ENCODE peak calls at places on chromosomes 3 and 15, in eight cellular contexts. X, Z, L, G, P, W, V and O are unnamed samples.

GRCh38 chr3:178967184-178967532 is 104.5 kb downstream of the ZMAT3 start:
- DNase-seq in V (no peak), G (no peak), Z (no peak), X (no peak), W (no peak), P (no peak), L (peak; percentile 75), O (no peak)

GRCh38 chr15:43218908-43219706 is 1.7 kb downstream of the EPB42 start:
- DNase-seq in Z (peak; percentile 13), P (peak; percentile 9), W (no peak), V (peak; percentile 16), X (no peak), G (peak; percentile 21), L (peak; percentile 6), O (no peak)

GRCh38 chr15:56733131-56734012 is at the start of gene ZNF280D:
- DNase-seq in X (peak; percentile 92), G (peak; percentile 95), V (peak; percentile 95), Z (peak; percentile 73), W (peak; percentile 95), P (peak; percentile 59), L (peak; percentile 73), O (peak; percentile 54)

GRCh38 chr3:189363856-189364255 is 192.1 kb downstream of the TPRG1 start:
- DNase-seq in V (peak; percentile 75), G (peak; percentile 70), L (no peak), Z (no peak), P (no peak), X (peak; percentile 49), W (no peak), O (no peak)

GRCh38 chr15:70095387-70096214 is 2.1 kb downstream of the TLE3 start:
- DNase-seq in L (peak; percentile 83), X (no peak), Z (peak; percentile 17), V (no peak), G (peak; percentile 73), P (no peak), W (peak; percentile 72), O (no peak)

GRCh38 chr15:85760531-85761371 is 34.0 kb downstream of the KLHL25 start:
- DNase-seq in Z (no peak), W (no peak), V (no peak), X (peak; percentile 46), L (no peak), P (no peak), G (no peak), O (no peak)

GRCh38 chr3:182370949-182371348 is 422.4 kb upstream of the ATP11B start:
- DNase-seq in Z (peak; percentile 81), W (no peak), P (no peak), G (no peak), V (no peak), X (no peak), L (no peak), O (no peak)

GRCh38 chr15:40241305-40242215 is 2.7 kb downstream of the PAK6 start:
- DNase-seq in W (peak; percentile 56), X (no peak), G (no peak), V (no peak), Z (no peak), L (no peak), P (no peak), O (no peak)

GRCh38 chr3:194877311-194878119 is 191.8 kb downstream of the FAM43A start:
- DNase-seq in G (no peak), P (no peak), X (no peak), W (no peak), L (no peak), Z (no peak), V (peak; percentile 39), O (peak; percentile 31)

GRCh38 chr3:99366663-99367429 is 271.5 kb upstream of the COL8A1 start:
- DNase-seq in Z (peak; percentile 34), L (no peak), V (no peak), W (no peak), X (no peak), P (no peak), G (no peak), O (no peak)

GRCh38 chr3:129045675-129046036 is 14.9 kb upstream of the GP9 start:
- DNase-seq in X (no peak), Z (no peak), L (no peak), V (no peak), G (no peak), W (peak; percentile 65), P (no peak), O (no peak)

GRCh38 chr15:74326759-74327158 is 40.7 kb downstream of the CYP11A1 start:
- DNase-seq in G (no peak), W (no peak), P (no peak), Z (no peak), X (peak; percentile 94), V (peak; percentile 27), L (no peak), O (no peak)

GRCh38 chr3:167032267-167032876 is 347.7 kb downstream of the ZBBX start:
- DNase-seq in L (peak; percentile 26), P (no peak), X (no peak), G (no peak), Z (peak; percentile 83), V (peak; percentile 53), W (no peak), O (no peak)

GRCh38 chr3:39398700-39399099 is 7.8 kb upstream of the RPSA start:
- DNase-seq in W (peak; percentile 17), V (no peak), G (no peak), X (no peak), Z (no peak), L (no peak), P (no peak), O (no peak)
- TF ChIP-seq CTCF in W (no peak), V (no peak), G (no peak), X (no peak), Z (peak; percentile 13), L (no peak), P (no peak), O (no peak)

GRCh38 chr3:186538779-186539178 is 5.4 kb downstream of the CRYGS start:
- DNase-seq in X (no peak), V (no peak), Z (no peak), W (no peak), G (no peak), L (no peak), P (no peak), O (no peak)
- TF ChIP-seq CTCF in X (no peak), V (no peak), Z (no peak), W (no peak), G (no peak), L (no peak), P (no peak), O (no peak)

DNA sequence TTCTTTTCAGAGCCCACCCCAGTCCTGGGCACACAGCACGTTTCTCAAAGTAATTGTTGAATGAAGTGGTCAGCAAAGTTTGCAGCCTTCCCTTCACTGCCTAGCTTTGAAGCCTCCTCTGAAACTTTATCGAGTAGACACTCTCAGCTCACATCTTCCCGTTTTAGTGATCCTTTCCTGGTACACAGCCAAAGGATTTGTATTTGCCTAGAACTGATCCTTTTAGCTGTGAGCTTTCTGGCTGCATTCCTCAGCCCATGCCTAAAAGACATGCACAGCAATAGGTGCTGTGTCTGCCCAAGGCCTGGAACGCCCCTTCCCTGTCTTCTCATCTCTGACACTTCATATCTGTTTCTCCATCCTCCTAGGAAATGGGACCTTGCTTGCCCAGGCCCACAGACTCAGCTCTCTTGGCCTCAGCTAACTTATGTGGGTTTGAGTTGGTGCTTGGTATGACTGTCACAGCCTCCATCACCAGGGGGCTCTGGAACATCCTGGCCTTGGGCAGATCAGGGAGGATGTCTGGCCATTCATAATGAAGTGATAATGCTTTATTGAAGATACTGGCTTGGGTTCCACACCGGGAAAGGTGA is 156.8 kb upstream of the SMAD3 start:
- DNase-seq in Z (no peak), P (no peak), V (peak; percentile 44), G (no peak), X (no peak), L (no peak), W (no peak), O (no peak)
- TF ChIP-seq CTCF in Z (no peak), P (no peak), V (no peak), G (no peak), X (no peak), L (peak; percentile 32), W (no peak), O (no peak)

GRCh38 chr3:127546970-127547733 is 43.4 kb downstream of the TPRA1 start:
- DNase-seq in V (no peak), P (no peak), G (no peak), X (no peak), Z (no peak), W (no peak), L (no peak), O (no peak)
- TF ChIP-seq CTCF in V (no peak), P (no peak), G (no peak), X (no peak), Z (no peak), W (no peak), L (no peak), O (no peak)

GRCh38 chr3:74443102-74443501 is 171.4 kb downstream of the CNTN3 start:
- DNase-seq in X (no peak), W (no peak), Z (no peak), P (peak; percentile 21), G (no peak), V (peak; percentile 20), L (no peak), O (no peak)
- TF ChIP-seq CTCF in X (no peak), W (no peak), Z (no peak), P (no peak), G (no peak), V (no peak), L (no peak), O (no peak)

GRCh38 chr3:9934235-9934621 is 594 bp downstream of the CRELD1 start:
- DNase-seq in V (no peak), Z (no peak), G (peak; percentile 63), P (no peak), W (no peak), X (no peak), L (peak; percentile 40), O (no peak)
- TF ChIP-seq CTCF in V (peak; percentile 34), Z (peak; percentile 32), G (peak; percentile 11), P (no peak), W (peak; percentile 33), X (no peak), L (peak; percentile 48), O (no peak)